ENCODE peak calls at places on chromosomes 13 and 19, in ten cellular contexts. I, U, C, T, E, J, N, Q, S and Y are unnamed samples.

GRCh38 chr19:57830071-57830602 is at the start of gene ZNF587B:
- DNase-seq in Q (peak; percentile 27), C (peak; percentile 57), U (peak; percentile 88), J (peak; percentile 19), T (no peak), N (peak; percentile 93), E (peak; percentile 83), I (peak; percentile 66), S (no peak), Y (no peak)

GRCh38 chr19:14472202-14472961 is 2.8 kb downstream of the PTGER1 start:
- DNase-seq in E (peak; percentile 60), U (peak; percentile 97), C (no peak), Q (no peak), I (peak; percentile 98), N (peak; percentile 90), J (peak; percentile 86), S (no peak), T (no peak), Y (peak; percentile 97)

GRCh38 chr19:47296036-47296435 is 13.6 kb upstream of the C5AR1 start:
- DNase-seq in C (peak; percentile 60), E (peak; percentile 79), Q (peak; percentile 50), U (peak; percentile 81), I (peak; percentile 83), S (no peak), J (peak; percentile 67), N (peak; percentile 83), T (peak; percentile 53), Y (peak; percentile 57)

GRCh38 chr13:64551755-64552154 is 2678.4 kb downstream of the PCDH9 start:
- DNase-seq in U (no peak), T (peak; percentile 37), Q (peak; percentile 57), N (no peak), C (peak; percentile 77), I (no peak), J (no peak), S (peak; percentile 86), E (peak; percentile 85), Y (no peak)

GRCh38 chr13:95154441-95154886 is 146.8 kb downstream of the ABCC4 start:
- DNase-seq in Q (no peak), S (no peak), E (no peak), I (no peak), C (peak; percentile 25), U (no peak), J (no peak), T (no peak), N (no peak), Y (no peak)

GRCh38 chr19:18014197-18014596 is 6.2 kb downstream of the ARRDC2 start:
- DNase-seq in S (no peak), N (no peak), U (no peak), E (no peak), Q (no peak), I (no peak), T (no peak), C (no peak), J (no peak), Y (no peak)

GRCh38 chr13:34435338-34435737 is 506.7 kb upstream of the NBEA start:
- DNase-seq in Q (no peak), I (no peak), E (peak; percentile 74), C (peak; percentile 74), N (no peak), S (no peak), U (no peak), T (no peak), J (no peak), Y (no peak)

GRCh38 chr13:75550159-75550567 is 572 bp downstream of the UCHL3 start:
- DNase-seq in C (peak; percentile 90), I (no peak), T (no peak), Q (peak; percentile 48), N (no peak), U (peak; percentile 40), J (no peak), S (peak; percentile 32), E (peak; percentile 83), Y (no peak)

GRCh38 chr13:113967206-113967720 is 6.6 kb downstream of the C13orf46 start:
- DNase-seq in J (no peak), I (no peak), S (no peak), E (no peak), U (no peak), T (no peak), C (no peak), N (no peak), Q (no peak), Y (no peak)

GRCh38 chr19:13120817-13121216 is 2.8 kb downstream of the NACC1 start:
- DNase-seq in U (no peak), I (no peak), J (no peak), N (no peak), T (no peak), S (no peak), Q (no peak), E (peak; percentile 69), C (peak; percentile 75), Y (no peak)

GRCh38 chr19:2544576-2545415 is 68.9 kb downstream of the GADD45B start:
- DNase-seq in E (no peak), U (no peak), I (no peak), J (no peak), T (no peak), S (no peak), N (no peak), Q (no peak), C (peak; percentile 31), Y (no peak)

GRCh38 chr19:15293751-15294505 is 38.4 kb downstream of the BRD4 start:
- DNase-seq in J (no peak), C (no peak), U (no peak), Q (peak; percentile 30), S (no peak), T (no peak), I (no peak), N (no peak), E (no peak), Y (no peak)

GRCh38 chr13:59086147-59086546 is 1077.6 kb downstream of the DIAPH3 start:
- DNase-seq in J (no peak), Q (peak; percentile 27), S (peak; percentile 73), I (no peak), N (no peak), E (peak; percentile 2), T (no peak), U (no peak), C (peak; percentile 97), Y (no peak)

GRCh38 chr13:54934121-54934520 is 1905.5 kb downstream of the OLFM4 start:
- DNase-seq in J (no peak), T (no peak), N (no peak), U (no peak), S (no peak), E (no peak), I (no peak), Q (no peak), C (no peak), Y (no peak)

GRCh38 chr13:113184568-113185440 is 23.7 kb downstream of the PCID2 start:
- DNase-seq in N (no peak), S (no peak), T (no peak), U (no peak), Q (no peak), I (no peak), C (no peak), E (no peak), J (no peak), Y (no peak)

GRCh38 chr13:51475727-51476521 is 23.1 kb upstream of the INTS6 start:
- DNase-seq in T (no peak), U (no peak), E (peak; percentile 35), N (no peak), I (no peak), S (no peak), C (peak; percentile 41), J (no peak), Q (no peak), Y (no peak)

GRCh38 chr19:18840288-18841260 is 8.8 kb downstream of the UPF1 start:
- DNase-seq in U (no peak), C (no peak), E (no peak), Q (no peak), T (no peak), I (no peak), J (no peak), N (no peak), S (no peak), Y (peak; percentile 17)

GRCh38 chr13:50731400-50731799 is 112.1 kb downstream of the DLEU7 start:
- DNase-seq in N (no peak), S (no peak), E (peak; percentile 28), C (peak; percentile 86), J (no peak), U (no peak), I (no peak), T (peak; percentile 16), Q (no peak), Y (no peak)

GRCh38 chr19:1736916-1737315 is 16.4 kb upstream of the ONECUT3 start:
- DNase-seq in U (no peak), T (no peak), I (no peak), C (no peak), N (no peak), E (no peak), Q (no peak), J (no peak), S (no peak), Y (no peak)

GRCh38 chr13:51728275-51728673 is 75.7 kb downstream of the DHRS12 start:
- DNase-seq in U (no peak), I (no peak), C (no peak), Q (no peak), E (no peak), T (no peak), N (no peak), S (no peak), J (no peak), Y (no peak)

GRCh38 chr13:29526741-29527140 is 68.7 kb downstream of the SLC7A1 start:
- DNase-seq in I (no peak), E (no peak), C (no peak), U (no peak), Q (no peak), T (no peak), J (no peak), S (no peak), N (no peak), Y (no peak)

GRCh38 chr19:5302396-5302795 is 38.2 kb downstream of the PTPRS start:
- DNase-seq in S (no peak), C (no peak), T (no peak), U (no peak), Q (no peak), E (no peak), J (no peak), I (no peak), N (no peak), Y (no peak)

GRCh38 chr19:5035817-5036732 is 67.2 kb downstream of the KDM4B start:
- DNase-seq in U (no peak), I (no peak), C (no peak), N (no peak), E (no peak), Q (no peak), J (no peak), S (no peak), T (peak; percentile 88), Y (no peak)

GRCh38 chr19:13796301-13797057 is 1.2 kb downstream of the ZSWIM4 start:
- DNase-seq in N (peak; percentile 60), S (peak; percentile 93), U (peak; percentile 36), I (no peak), E (peak; percentile 98), T (no peak), J (no peak), Q (peak; percentile 86), C (peak; percentile 97), Y (no peak)

GRCh38 chr13:76723551-76724232 is 162.5 kb downstream of the KCTD12 start:
- DNase-seq in J (no peak), Q (peak; percentile 54), C (peak; percentile 89), U (no peak), E (peak; percentile 85), N (no peak), T (no peak), I (peak; percentile 59), S (peak; percentile 44), Y (no peak)

GRCh38 chr19:56112313-56112709 is 8.8 kb downstream of the ZNF787 start:
- DNase-seq in Q (no peak), U (no peak), N (no peak), E (no peak), I (no peak), S (no peak), C (no peak), J (no peak), T (no peak), Y (no peak)

GRCh38 chr19:4694211-4694987 is 24.3 kb upstream of the MYDGF start:
- DNase-seq in E (peak; percentile 100), U (no peak), N (no peak), T (peak; percentile 88), C (peak; percentile 99), I (no peak), Q (peak; percentile 85), J (no peak), S (peak; percentile 98), Y (no peak)

GRCh38 chr19:42152285-42152684 is 20.0 kb upstream of the POU2F2 start:
- DNase-seq in J (no peak), I (no peak), C (no peak), U (no peak), S (no peak), T (no peak), N (no peak), E (no peak), Q (no peak), Y (no peak)